ENCODE peak calls at places on chromosome 1, in four cellular contexts. D is mesendoderm, P is IMR-90, V is H9. C is an unnamed sample.

GRCh38 chr1:40379785-40380452 is 6.4 kb downstream of the SMAP2 start:
- DNase-seq in D (no peak), P (peak; percentile 65), V (no peak), C (no peak)

GRCh38 chr1:2909797-2910196 is 108.3 kb upstream of the TTC34 start:
- DNase-seq in D (no peak), P (no peak), V (no peak), C (no peak)

GRCh38 chr1:7580923-7581753 is 190.0 kb upstream of the VAMP3 start:
- DNase-seq in D (no peak), P (no peak), V (no peak), C (no peak)

GRCh38 chr1:207619833-207620572 is 24.9 kb upstream of the CR1L start:
- DNase-seq in D (peak; percentile 72), P (peak; percentile 51), V (no peak), C (peak; percentile 24)

GRCh38 chr1:210292276-210292851 is 36.3 kb upstream of the HHAT start:
- DNase-seq in D (peak; percentile 95), P (no peak), V (peak; percentile 89), C (peak; percentile 73)

GRCh38 chr1:155178441-155179106 is 4.9 kb downstream of the TRIM46 start:
- DNase-seq in D (no peak), P (no peak), V (no peak), C (no peak)

GRCh38 chr1:54300395-54300794 is 100.4 kb downstream of the MRPL37 start:
- DNase-seq in D (no peak), P (no peak), V (no peak), C (no peak)

GRCh38 chr1:24639881-24640280 is 3.2 kb upstream of the SRRM1 start:
- DNase-seq in D (no peak), P (no peak), V (no peak), C (no peak)

GRCh38 chr1:36109041-36109679 is 15.9 kb downstream of the COL8A2 start:
- DNase-seq in D (no peak), P (peak; percentile 78), V (no peak), C (no peak)

GRCh38 chr1:66539491-66539890 is 5.5 kb downstream of the SGIP1 start:
- DNase-seq in D (peak; percentile 73), P (no peak), V (no peak), C (no peak)

GRCh38 chr1:59150537-59151386 is 146.1 kb upstream of the FGGY start:
- DNase-seq in D (peak; percentile 65), P (peak; percentile 100), V (no peak), C (peak; percentile 98)

GRCh38 chr1:57724535-57724934 is 300.7 kb upstream of the DAB1 start:
- DNase-seq in D (peak; percentile 38), P (no peak), V (no peak), C (no peak)

GRCh38 chr1:160284220-160284781 is 632 bp downstream of the PEX19 start:
- DNase-seq in D (peak; percentile 61), P (peak; percentile 76), V (no peak), C (peak; percentile 89)

GRCh38 chr1:240786880-240787279 is 174.9 kb upstream of the GREM2 start:
- DNase-seq in D (no peak), P (no peak), V (no peak), C (no peak)

GRCh38 chr1:3770047-3770765 is 2.3 kb upstream of the SMIM1 start:
- DNase-seq in D (no peak), P (no peak), V (no peak), C (no peak)

GRCh38 chr1:36322085-36322785 is 1.2 kb downstream of the EVA1B start:
- DNase-seq in D (peak; percentile 51), P (no peak), V (peak; percentile 58), C (peak; percentile 35)

GRCh38 chr1:160362168-160362941 is 4.5 kb upstream of the NHLH1 start:
- DNase-seq in D (peak; percentile 71), P (no peak), V (no peak), C (no peak)

GRCh38 chr1:110877776-110878175 is 4.8 kb downstream of the CD53 start:
- DNase-seq in D (no peak), P (no peak), V (no peak), C (no peak)

GRCh38 chr1:29649375-29650040 is 413.2 kb downstream of the PTPRU start:
- DNase-seq in D (peak; percentile 3), P (no peak), V (peak; percentile 23), C (no peak)

GRCh38 chr1:48216276-48216675 is 6.2 kb upstream of the SLC5A9 start:
- DNase-seq in D (no peak), P (no peak), V (peak; percentile 12), C (no peak)

GRCh38 chr1:154936416-154937050 is at the start of gene PMVK:
- DNase-seq in D (peak; percentile 97), P (peak; percentile 95), V (peak; percentile 96), C (peak; percentile 89)

GRCh38 chr1:115829023-115829674 is 11.8 kb downstream of the NHLH2 start:
- DNase-seq in D (peak; percentile 92), P (peak; percentile 84), V (no peak), C (peak; percentile 59)

GRCh38 chr1:201299968-201300367 is 16.7 kb downstream of the PKP1 start:
- DNase-seq in D (no peak), P (peak; percentile 4), V (no peak), C (no peak)

GRCh38 chr1:238960071-238960470 is 426.3 kb upstream of the CHRM3 start:
- DNase-seq in D (no peak), P (peak; percentile 4), V (no peak), C (no peak)

GRCh38 chr1:242017580-242018233 is 18.8 kb upstream of the MAP1LC3C start:
- DNase-seq in D (peak; percentile 57), P (peak; percentile 21), V (peak; percentile 49), C (peak; percentile 50)

DNA sequence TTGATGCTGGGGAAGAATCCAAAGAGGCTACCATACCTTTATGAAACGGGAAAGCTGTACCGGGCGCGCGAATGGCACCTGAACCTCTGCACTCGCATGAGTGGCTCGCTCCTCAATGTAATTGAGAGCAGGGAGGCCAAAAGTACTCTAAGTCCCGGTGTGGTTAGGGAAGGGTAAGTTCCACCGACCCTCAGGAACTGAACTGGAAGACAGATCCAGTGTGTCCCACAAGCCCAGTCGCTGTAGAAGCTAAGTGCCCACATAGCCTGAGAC is 1.0 kb downstream of the GATAD2B start:
- DNase-seq in D (no peak), P (no peak), V (no peak), C (peak; percentile 18)
- H2AK5ac ChIP-seq in D (no peak overlapping the region), P (peak overlapping the region; percentile 41), V (no peak overlapping the region), C (no peak overlapping the region)

GRCh38 chr1:219398815-219399396 is 214.0 kb downstream of the ZC3H11B start:
- DNase-seq in D (no peak), P (no peak), V (no peak), C (no peak)
- H2AK5ac ChIP-seq in D (no peak overlapping the region), P (no peak overlapping the region), V (peak overlapping the region; percentile 32), C (no peak overlapping the region)

GRCh38 chr1:10897981-10898728 is 101.7 kb upstream of the CASZ1 start:
- DNase-seq in D (no peak), P (no peak), V (peak; percentile 26), C (no peak)
- H2AK5ac ChIP-seq in D (no peak overlapping the region), P (no peak overlapping the region), V (no peak overlapping the region), C (peak overlapping the region; percentile 16)

GRCh38 chr1:15431571-15431948 is 6.7 kb upstream of the CTRC start:
- DNase-seq in D (no peak), P (no peak), V (no peak), C (no peak)
- H2AK5ac ChIP-seq in D (no peak overlapping the region), P (peak overlapping the region; percentile 99), V (no peak overlapping the region), C (no peak overlapping the region)

DNA sequence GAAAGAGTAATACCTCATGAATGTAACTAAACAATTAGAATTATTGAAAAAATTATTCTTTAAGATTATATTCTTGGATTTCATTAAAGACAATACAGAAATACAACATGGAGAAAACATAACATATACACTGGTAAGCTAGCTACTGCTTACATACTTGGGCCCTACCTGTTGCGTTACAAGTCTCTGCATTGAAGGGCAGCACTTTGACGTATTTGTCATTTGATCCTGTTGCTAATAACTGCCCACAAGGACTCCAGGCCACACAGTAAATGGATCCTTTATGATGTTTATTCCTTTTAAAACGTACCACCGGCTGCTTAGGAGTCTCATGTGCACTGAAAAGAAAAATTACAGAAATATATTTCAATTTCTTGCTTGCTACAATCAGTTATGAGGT is 19.8 kb upstream of the CLCC1 start:
- DNase-seq in D (no peak), P (no peak), V (no peak), C (no peak)
- H2AK5ac ChIP-seq in D (no peak overlapping the region), P (no peak overlapping the region), V (no peak overlapping the region), C (no peak overlapping the region)

DNA sequence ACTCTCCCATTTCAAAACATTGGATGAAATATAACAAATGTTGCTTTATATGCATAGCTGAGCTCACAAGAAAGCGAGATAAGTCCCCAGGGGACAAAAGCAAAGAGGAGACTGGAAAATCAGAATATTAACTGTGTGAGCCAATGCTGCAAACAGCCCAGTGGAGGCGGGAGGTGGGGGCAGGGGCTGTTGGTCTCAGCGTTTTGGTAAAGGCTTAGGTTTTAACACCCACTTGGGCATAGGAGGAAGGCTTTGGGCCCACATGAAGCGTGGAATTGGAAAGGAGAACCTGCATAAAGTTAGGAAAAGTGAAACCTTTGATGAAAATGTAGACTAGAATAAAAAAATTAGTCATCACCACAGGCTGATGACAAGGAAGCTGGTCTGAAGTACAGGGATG is 30.2 kb upstream of the SMIM12 start:
- DNase-seq in D (no peak), P (no peak), V (no peak), C (no peak)
- H2AK5ac ChIP-seq in D (no peak overlapping the region), P (no peak overlapping the region), V (no peak overlapping the region), C (no peak overlapping the region)

GRCh38 chr1:31752258-31752657 is 11.9 kb downstream of the ADGRB2 start:
- DNase-seq in D (peak; percentile 37), P (no peak), V (no peak), C (no peak)
- H2AK5ac ChIP-seq in D (no peak overlapping the region), P (peak overlapping the region; percentile 18), V (no peak overlapping the region), C (no peak overlapping the region)

DNA sequence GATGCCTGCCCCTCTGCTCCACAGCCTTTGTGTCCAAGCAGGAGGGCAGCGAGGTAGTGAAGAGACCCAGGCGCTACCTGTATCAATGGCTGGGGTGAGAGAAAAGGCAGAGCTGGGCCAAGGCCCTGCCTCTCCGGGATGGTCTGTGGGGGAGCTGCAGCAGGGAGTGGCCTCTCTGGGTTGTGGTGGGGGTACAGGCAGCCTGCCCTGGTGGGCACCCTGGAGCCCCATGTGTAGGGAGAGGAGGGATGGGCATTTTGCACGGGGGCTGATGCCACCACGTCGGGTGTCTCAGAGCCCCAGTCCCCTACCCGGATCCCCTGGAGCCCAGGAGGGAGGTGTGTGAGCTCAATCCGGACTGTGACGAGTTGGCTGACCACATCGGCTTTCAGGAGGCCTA is 754 bp downstream of the BGLAP start:
- DNase-seq in D (no peak), P (no peak), V (no peak), C (no peak)
- H2AK5ac ChIP-seq in D (no peak overlapping the region), P (no peak overlapping the region), V (no peak overlapping the region), C (no peak overlapping the region)